ENCODE peak calls at places on chromosomes 4 and X, in seven cellular contexts. One of them, this sample, is unnamed.

GRCh38 chr4:87746001-87746400 is 53.4 kb upstream of the IBSP start:
- DNase-seq in kidney: no peak
- DNase-seq in AG04449: no peak
- DNase-seq in glutamatergic neuron: no peak
- DNase-seq in GM06990: no peak
- DNase-seq in stomach: no peak
- DNase-seq in foreskin fibroblast: no peak
- DNase-seq in this sample: no peak

GRCh38 chr4:78370625-78371372 is 180.8 kb upstream of the ANXA3 start:
- DNase-seq in stomach: no peak
- DNase-seq in GM06990: no peak
- DNase-seq in glutamatergic neuron: no peak
- DNase-seq in AG04449: no peak
- DNase-seq in kidney: no peak
- DNase-seq in foreskin fibroblast: no peak
- DNase-seq in this sample: no peak

GRCh38 chr4:70754990-70755688 is 33.4 kb downstream of the RUFY3 start:
- DNase-seq in glutamatergic neuron: no peak
- DNase-seq in kidney: no peak
- DNase-seq in stomach: no peak
- DNase-seq in AG04449: no peak
- DNase-seq in GM06990: peak; percentile 65
- DNase-seq in foreskin fibroblast: no peak
- DNase-seq in this sample: no peak

GRCh38 chrX:110321081-110321480 is 3.2 kb upstream of the AMMECR1 start:
- DNase-seq in glutamatergic neuron: no peak
- DNase-seq in kidney: no peak
- DNase-seq in GM06990: no peak
- DNase-seq in AG04449: no peak
- DNase-seq in foreskin fibroblast: no peak
- DNase-seq in stomach: no peak
- DNase-seq in this sample: no peak

GRCh38 chrX:73916931-73917657 is 354.1 kb downstream of the CHIC1 start:
- DNase-seq in glutamatergic neuron: no peak
- DNase-seq in kidney: no peak
- DNase-seq in foreskin fibroblast: peak; percentile 80
- DNase-seq in GM06990: no peak
- DNase-seq in stomach: no peak
- DNase-seq in AG04449: peak; percentile 36
- DNase-seq in this sample: no peak

GRCh38 chr4:188971125-188971524 is 831.9 kb downstream of the TRIML1 start:
- DNase-seq in GM06990: no peak
- DNase-seq in glutamatergic neuron: no peak
- DNase-seq in stomach: no peak
- DNase-seq in kidney: no peak
- DNase-seq in foreskin fibroblast: no peak
- DNase-seq in AG04449: no peak
- DNase-seq in this sample: no peak

GRCh38 chr4:39638358-39639239 is at the start of gene SMIM14:
- DNase-seq in foreskin fibroblast: peak; percentile 99
- DNase-seq in stomach: peak; percentile 98
- DNase-seq in GM06990: peak; percentile 94
- DNase-seq in glutamatergic neuron: peak; percentile 99
- DNase-seq in AG04449: peak; percentile 86
- DNase-seq in kidney: peak; percentile 99
- DNase-seq in this sample: peak; percentile 78

GRCh38 chr4:143025111-143025704 is 159.5 kb upstream of the USP38 start:
- DNase-seq in GM06990: no peak
- DNase-seq in AG04449: no peak
- DNase-seq in stomach: no peak
- DNase-seq in glutamatergic neuron: no peak
- DNase-seq in kidney: no peak
- DNase-seq in foreskin fibroblast: peak; percentile 20
- DNase-seq in this sample: peak; percentile 8

GRCh38 chr4:25810815-25811690 is 51.7 kb downstream of the SEL1L3 start:
- DNase-seq in kidney: no peak
- DNase-seq in GM06990: no peak
- DNase-seq in stomach: no peak
- DNase-seq in glutamatergic neuron: no peak
- DNase-seq in AG04449: no peak
- DNase-seq in foreskin fibroblast: no peak
- DNase-seq in this sample: no peak

GRCh38 chr4:120658772-120659171 is 263.8 kb downstream of the PRDM5 start:
- DNase-seq in glutamatergic neuron: no peak
- DNase-seq in foreskin fibroblast: peak; percentile 3
- DNase-seq in stomach: no peak
- DNase-seq in AG04449: no peak
- DNase-seq in kidney: no peak
- DNase-seq in GM06990: no peak
- DNase-seq in this sample: no peak

GRCh38 chrX:44462851-44463250 is 79.8 kb downstream of the FUNDC1 start:
- DNase-seq in kidney: no peak
- DNase-seq in foreskin fibroblast: peak; percentile 31
- DNase-seq in AG04449: no peak
- DNase-seq in stomach: no peak
- DNase-seq in GM06990: no peak
- DNase-seq in glutamatergic neuron: no peak
- DNase-seq in this sample: no peak

GRCh38 chr4:139740121-139740520 is 74.5 kb downstream of the MGST2 start:
- DNase-seq in GM06990: no peak
- DNase-seq in kidney: no peak
- DNase-seq in glutamatergic neuron: no peak
- DNase-seq in foreskin fibroblast: no peak
- DNase-seq in stomach: no peak
- DNase-seq in AG04449: no peak
- DNase-seq in this sample: no peak

GRCh38 chrX:108275732-108276131 is 162.5 kb downstream of the COL4A6 start:
- DNase-seq in AG04449: no peak
- DNase-seq in glutamatergic neuron: no peak
- DNase-seq in foreskin fibroblast: no peak
- DNase-seq in kidney: no peak
- DNase-seq in stomach: no peak
- DNase-seq in GM06990: no peak
- DNase-seq in this sample: no peak

GRCh38 chr4:130478406-130478805 is 1382.5 kb downstream of the C4orf33 start:
- DNase-seq in glutamatergic neuron: no peak
- DNase-seq in AG04449: peak; percentile 36
- DNase-seq in GM06990: no peak
- DNase-seq in stomach: no peak
- DNase-seq in foreskin fibroblast: peak; percentile 65
- DNase-seq in kidney: no peak
- DNase-seq in this sample: no peak

GRCh38 chrX:128928636-128929035 is 594.7 kb downstream of the SMARCA1 start:
- DNase-seq in glutamatergic neuron: no peak
- DNase-seq in GM06990: no peak
- DNase-seq in stomach: no peak
- DNase-seq in AG04449: no peak
- DNase-seq in foreskin fibroblast: no peak
- DNase-seq in kidney: no peak
- DNase-seq in this sample: no peak

GRCh38 chrX:107542500-107542899 is 85.8 kb upstream of the PRPS1 start:
- DNase-seq in kidney: no peak
- DNase-seq in GM06990: no peak
- DNase-seq in glutamatergic neuron: no peak
- DNase-seq in AG04449: no peak
- DNase-seq in foreskin fibroblast: peak; percentile 7
- DNase-seq in stomach: peak; percentile 48
- DNase-seq in this sample: no peak

GRCh38 chr4:6066191-6066590 is 48.0 kb upstream of the C4orf50 start:
- DNase-seq in kidney: no peak
- DNase-seq in stomach: no peak
- DNase-seq in foreskin fibroblast: no peak
- DNase-seq in AG04449: no peak
- DNase-seq in GM06990: no peak
- DNase-seq in glutamatergic neuron: no peak
- DNase-seq in this sample: no peak

GRCh38 chr4:53841711-53842110 is 222.7 kb downstream of the CHIC2 start:
- DNase-seq in glutamatergic neuron: no peak
- DNase-seq in kidney: no peak
- DNase-seq in GM06990: no peak
- DNase-seq in stomach: no peak
- DNase-seq in foreskin fibroblast: no peak
- DNase-seq in AG04449: no peak
- DNase-seq in this sample: no peak

GRCh38 chr4:80026080-80026479 is 46.9 kb downstream of the ANTXR2 start:
- DNase-seq in AG04449: no peak
- DNase-seq in foreskin fibroblast: no peak
- DNase-seq in glutamatergic neuron: no peak
- DNase-seq in kidney: no peak
- DNase-seq in GM06990: no peak
- DNase-seq in stomach: no peak
- DNase-seq in this sample: no peak

GRCh38 chr4:1676605-1677525 is 7.2 kb downstream of the FAM53A start:
- DNase-seq in kidney: no peak
- DNase-seq in foreskin fibroblast: no peak
- DNase-seq in glutamatergic neuron: no peak
- DNase-seq in stomach: no peak
- DNase-seq in AG04449: no peak
- DNase-seq in GM06990: no peak
- DNase-seq in this sample: no peak

GRCh38 chr4:83644677-83645639 is 109.0 kb downstream of the GPAT3 start:
- DNase-seq in glutamatergic neuron: no peak
- DNase-seq in stomach: no peak
- DNase-seq in AG04449: no peak
- DNase-seq in foreskin fibroblast: peak; percentile 42
- DNase-seq in kidney: no peak
- DNase-seq in GM06990: no peak
- DNase-seq in this sample: peak; percentile 35

GRCh38 chrX:40973619-40974018 is 111.6 kb upstream of the USP9X start:
- DNase-seq in foreskin fibroblast: no peak
- DNase-seq in AG04449: no peak
- DNase-seq in glutamatergic neuron: no peak
- DNase-seq in GM06990: no peak
- DNase-seq in stomach: no peak
- DNase-seq in kidney: no peak
- DNase-seq in this sample: no peak

GRCh38 chr4:77209936-77210335 is 52.9 kb downstream of the CCNG2 start:
- DNase-seq in AG04449: no peak
- DNase-seq in GM06990: no peak
- DNase-seq in glutamatergic neuron: no peak
- DNase-seq in foreskin fibroblast: no peak
- DNase-seq in kidney: no peak
- DNase-seq in stomach: no peak
- DNase-seq in this sample: no peak

GRCh38 chr4:164596318-164596878 is 157.5 kb upstream of the SMIM31 start:
- DNase-seq in GM06990: no peak
- DNase-seq in glutamatergic neuron: no peak
- DNase-seq in AG04449: no peak
- DNase-seq in kidney: peak; percentile 53
- DNase-seq in stomach: no peak
- DNase-seq in foreskin fibroblast: no peak
- DNase-seq in this sample: no peak

GRCh38 chr4:53734584-53735363 is 143.5 kb upstream of the LNX1 start:
- DNase-seq in kidney: no peak
- DNase-seq in glutamatergic neuron: no peak
- DNase-seq in GM06990: no peak
- DNase-seq in stomach: no peak
- DNase-seq in AG04449: no peak
- DNase-seq in foreskin fibroblast: peak; percentile 65
- DNase-seq in this sample: no peak

GRCh38 chr4:98828801-98829200 is 100.1 kb downstream of the EIF4E start:
- DNase-seq in stomach: no peak
- DNase-seq in foreskin fibroblast: no peak
- DNase-seq in glutamatergic neuron: no peak
- DNase-seq in AG04449: no peak
- DNase-seq in kidney: no peak
- DNase-seq in GM06990: no peak
- DNase-seq in this sample: no peak

GRCh38 chr4:72152731-72153130 is 120.9 kb downstream of the NPFFR2 start:
- DNase-seq in AG04449: no peak
- DNase-seq in stomach: no peak
- DNase-seq in GM06990: no peak
- DNase-seq in foreskin fibroblast: no peak
- DNase-seq in kidney: no peak
- DNase-seq in glutamatergic neuron: no peak
- DNase-seq in this sample: no peak

DNA sequence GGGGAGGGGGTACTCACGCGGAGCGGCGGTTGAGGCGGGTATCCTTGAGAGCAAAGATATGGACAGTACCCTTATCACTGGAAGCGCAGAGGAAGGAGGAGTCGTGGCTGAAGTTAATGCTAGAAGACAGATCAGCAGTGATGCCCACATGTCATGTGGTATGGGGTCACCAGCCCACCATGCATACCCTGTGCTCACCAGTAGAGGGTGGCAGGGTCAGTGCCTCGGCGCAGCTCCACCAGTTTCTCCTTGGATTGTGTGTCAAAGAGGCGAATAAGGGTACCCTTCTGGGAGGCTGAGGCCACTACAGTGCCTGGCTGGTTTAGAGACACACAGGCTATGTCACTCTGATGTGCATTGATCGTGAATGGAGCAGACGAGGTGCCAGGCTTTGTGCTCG is 1.5 kb upstream of the PRAF2 start:
- DNase-seq in AG04449: no peak
- DNase-seq in GM06990: no peak
- DNase-seq in stomach: no peak
- DNase-seq in foreskin fibroblast: no peak
- DNase-seq in kidney: no peak
- DNase-seq in glutamatergic neuron: no peak
- DNase-seq in this sample: no peak
- TF ChIP-seq CTCF in AG04449: no peak
- TF ChIP-seq CTCF in GM06990: no peak
- TF ChIP-seq CTCF in stomach: no peak
- TF ChIP-seq CTCF in foreskin fibroblast: no peak
- TF ChIP-seq CTCF in kidney: no peak
- TF ChIP-seq CTCF in glutamatergic neuron: peak; percentile 11
- TF ChIP-seq CTCF in this sample: peak; percentile 17

GRCh38 chr4:123994917-123995316 is 598.3 kb downstream of the SPRY1 start:
- DNase-seq in kidney: no peak
- DNase-seq in glutamatergic neuron: no peak
- DNase-seq in AG04449: no peak
- DNase-seq in GM06990: no peak
- DNase-seq in foreskin fibroblast: no peak
- DNase-seq in stomach: no peak
- DNase-seq in this sample: no peak
- TF ChIP-seq CTCF in kidney: no peak
- TF ChIP-seq CTCF in glutamatergic neuron: peak; percentile 39
- TF ChIP-seq CTCF in AG04449: no peak
- TF ChIP-seq CTCF in GM06990: peak; percentile 15
- TF ChIP-seq CTCF in foreskin fibroblast: no peak
- TF ChIP-seq CTCF in stomach: no peak
- TF ChIP-seq CTCF in this sample: peak; percentile 42

DNA sequence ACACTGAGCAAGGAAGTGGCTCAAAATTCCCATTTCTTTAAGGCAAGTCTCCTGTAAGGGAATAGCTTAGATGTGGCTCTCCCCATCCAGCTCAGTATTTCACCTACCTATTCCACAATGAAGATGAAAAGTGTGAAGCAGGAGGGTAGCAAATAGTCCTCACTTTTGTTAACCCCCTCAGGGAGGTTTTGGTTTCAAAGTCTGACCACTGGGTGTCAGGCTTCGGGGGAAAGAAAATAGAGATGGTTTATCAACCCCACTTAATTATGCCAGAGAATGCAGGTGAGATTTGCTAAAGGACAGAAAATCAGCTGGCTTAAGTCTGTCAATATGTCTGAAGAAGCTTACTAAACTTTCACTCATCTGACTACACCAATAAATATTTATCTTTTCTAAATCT is 69.5 kb downstream of the DHX15 start:
- DNase-seq in GM06990: no peak
- DNase-seq in glutamatergic neuron: no peak
- DNase-seq in AG04449: no peak
- DNase-seq in kidney: no peak
- DNase-seq in foreskin fibroblast: no peak
- DNase-seq in stomach: no peak
- DNase-seq in this sample: no peak
- TF ChIP-seq CTCF in GM06990: peak; percentile 20
- TF ChIP-seq CTCF in glutamatergic neuron: peak; percentile 14
- TF ChIP-seq CTCF in AG04449: no peak
- TF ChIP-seq CTCF in kidney: no peak
- TF ChIP-seq CTCF in foreskin fibroblast: no peak
- TF ChIP-seq CTCF in stomach: no peak
- TF ChIP-seq CTCF in this sample: peak; percentile 23

GRCh38 chr4:46081674-46082073 is 42.2 kb downstream of the GABRG1 start:
- DNase-seq in kidney: no peak
- DNase-seq in stomach: no peak
- DNase-seq in AG04449: no peak
- DNase-seq in foreskin fibroblast: no peak
- DNase-seq in GM06990: no peak
- DNase-seq in glutamatergic neuron: no peak
- DNase-seq in this sample: no peak
- TF ChIP-seq CTCF in kidney: no peak
- TF ChIP-seq CTCF in stomach: no peak
- TF ChIP-seq CTCF in AG04449: no peak
- TF ChIP-seq CTCF in foreskin fibroblast: no peak
- TF ChIP-seq CTCF in GM06990: no peak
- TF ChIP-seq CTCF in glutamatergic neuron: no peak
- TF ChIP-seq CTCF in this sample: no peak